ENCODE peak calls at places on chromosomes 3 and 15, in six cellular contexts. O is NCI-H146; G is mucosa of descending colon; U is activated naive CD4-positive, alpha-beta T cell; P is activated B cell treated with CpG ODN at 0.5 μM for 24 hours; N is EL. A is an unnamed sample.

GRCh38 chr15:57146394-57147140 is 228.1 kb downstream of the TCF12 start:
- DNase-seq in N (peak; percentile 60), G (no peak), P (no peak), O (peak; percentile 36), U (no peak), A (no peak)

GRCh38 chr3:135762188-135762853 is 203.2 kb upstream of the PPP2R3A start:
- DNase-seq in P (no peak), G (no peak), O (peak; percentile 42), U (no peak), N (no peak), A (no peak)

GRCh38 chr3:159929181-159929893 is 59.3 kb upstream of the IL12A start:
- DNase-seq in U (no peak), O (no peak), N (peak; percentile 92), P (no peak), G (no peak), A (no peak)

GRCh38 chr3:101886626-101887025 is 37.3 kb downstream of the NFKBIZ start:
- DNase-seq in O (no peak), P (no peak), G (no peak), U (no peak), N (no peak), A (no peak)

GRCh38 chr3:65811050-65811766 is 227.5 kb downstream of the MAGI1 start:
- DNase-seq in U (no peak), N (no peak), G (no peak), P (no peak), O (no peak), A (no peak)

GRCh38 chr15:41825572-41826535 is 2.0 kb upstream of the JMJD7 start:
- DNase-seq in O (no peak), U (no peak), G (no peak), P (no peak), N (no peak), A (no peak)

GRCh38 chr15:29103825-29104565 is 165.6 kb downstream of the NSMCE3 start:
- DNase-seq in O (no peak), G (peak; percentile 69), P (no peak), N (peak; percentile 78), U (peak; percentile 57), A (no peak)

GRCh38 chr3:151327571-151328198 is 1.7 kb downstream of the P2RY13 start:
- DNase-seq in U (no peak), G (no peak), N (no peak), P (no peak), O (peak; percentile 6), A (no peak)

GRCh38 chr15:22979069-22979698 is 984 bp downstream of the CYFIP1 start:
- DNase-seq in N (peak; percentile 63), G (peak; percentile 76), P (peak; percentile 30), U (no peak), O (peak; percentile 57), A (no peak)

GRCh38 chr3:20406621-20407020 is 220.6 kb upstream of the SGO1 start:
- DNase-seq in U (no peak), O (no peak), G (no peak), N (no peak), P (no peak), A (no peak)

GRCh38 chr3:72338942-72339749 is 509.1 kb downstream of the SHQ1 start:
- DNase-seq in P (no peak), G (no peak), O (peak; percentile 34), U (no peak), N (peak; percentile 93), A (no peak)

GRCh38 chr3:170007031-170007663 is 30.6 kb upstream of the GPR160 start:
- DNase-seq in O (no peak), P (no peak), N (peak; percentile 49), G (no peak), U (no peak), A (no peak)

GRCh38 chr3:188244395-188244861 is 90.5 kb downstream of the LPP start:
- DNase-seq in P (no peak), O (no peak), N (peak; percentile 85), U (no peak), G (no peak), A (no peak)

GRCh38 chr3:72346526-72346926 is 501.7 kb downstream of the SHQ1 start:
- DNase-seq in G (no peak), N (peak; percentile 95), U (no peak), O (no peak), P (no peak), A (no peak)

GRCh38 chr3:13259831-13260230 is 160.3 kb downstream of the NUP210 start:
- DNase-seq in P (no peak), N (no peak), O (no peak), U (no peak), G (no peak), A (no peak)

GRCh38 chr3:151584603-151585002 is 123.7 kb upstream of the IGSF10 start:
- DNase-seq in P (no peak), N (peak; percentile 5), G (no peak), O (no peak), U (no peak), A (no peak)